ENCODE peak calls at places on chromosomes 7 and 10, in five cellular contexts. One of them, this sample, is unnamed.

GRCh38 chr10:119489572-119490326 is 52.8 kb downstream of the RGS10 start:
- DNase-seq in GM10248: peak
- DNase-seq in stimulated activated CD4-positive, alpha-beta T cell treated with anti-CD3 and anti-CD28 coated beads, Interleukin-1b, Interleukin-23, amount 100 ng/mL, for 24 hours: no peak
- DNase-seq in foreskin fibroblast: no peak
- DNase-seq in activated gamma-delta T cell treated with Interleukin-2 at 50 U/mL for 16 hours: peak
- DNase-seq in this sample: no peak

GRCh38 chr10:69335063-69335587 is 56.8 kb downstream of the HK1 start:
- DNase-seq in GM10248: no peak
- DNase-seq in stimulated activated CD4-positive, alpha-beta T cell treated with anti-CD3 and anti-CD28 coated beads, Interleukin-1b, Interleukin-23, amount 100 ng/mL, for 24 hours: no peak
- DNase-seq in foreskin fibroblast: no peak
- DNase-seq in activated gamma-delta T cell treated with Interleukin-2 at 50 U/mL for 16 hours: no peak
- DNase-seq in this sample: no peak

GRCh38 chr10:69241575-69241974 is 21.4 kb downstream of the HKDC1 start:
- DNase-seq in GM10248: no peak
- DNase-seq in stimulated activated CD4-positive, alpha-beta T cell treated with anti-CD3 and anti-CD28 coated beads, Interleukin-1b, Interleukin-23, amount 100 ng/mL, for 24 hours: no peak
- DNase-seq in foreskin fibroblast: no peak
- DNase-seq in activated gamma-delta T cell treated with Interleukin-2 at 50 U/mL for 16 hours: no peak
- DNase-seq in this sample: peak

GRCh38 chr7:18590744-18591340 is 95.3 kb downstream of the HDAC9 start:
- DNase-seq in GM10248: no peak
- DNase-seq in stimulated activated CD4-positive, alpha-beta T cell treated with anti-CD3 and anti-CD28 coated beads, Interleukin-1b, Interleukin-23, amount 100 ng/mL, for 24 hours: no peak
- DNase-seq in foreskin fibroblast: peak
- DNase-seq in activated gamma-delta T cell treated with Interleukin-2 at 50 U/mL for 16 hours: no peak
- DNase-seq in this sample: peak

GRCh38 chr10:132187421-132188138 is 832 bp downstream of the DPYSL4 start:
- DNase-seq in GM10248: no peak
- DNase-seq in stimulated activated CD4-positive, alpha-beta T cell treated with anti-CD3 and anti-CD28 coated beads, Interleukin-1b, Interleukin-23, amount 100 ng/mL, for 24 hours: no peak
- DNase-seq in foreskin fibroblast: no peak
- DNase-seq in activated gamma-delta T cell treated with Interleukin-2 at 50 U/mL for 16 hours: no peak
- DNase-seq in this sample: no peak

GRCh38 chr10:44891721-44892120 is 19.4 kb upstream of the TMEM72 start:
- DNase-seq in GM10248: no peak
- DNase-seq in stimulated activated CD4-positive, alpha-beta T cell treated with anti-CD3 and anti-CD28 coated beads, Interleukin-1b, Interleukin-23, amount 100 ng/mL, for 24 hours: no peak
- DNase-seq in foreskin fibroblast: no peak
- DNase-seq in activated gamma-delta T cell treated with Interleukin-2 at 50 U/mL for 16 hours: no peak
- DNase-seq in this sample: no peak

GRCh38 chr7:127578036-127578684 is 7.2 kb downstream of the GCC1 start:
- DNase-seq in GM10248: no peak
- DNase-seq in stimulated activated CD4-positive, alpha-beta T cell treated with anti-CD3 and anti-CD28 coated beads, Interleukin-1b, Interleukin-23, amount 100 ng/mL, for 24 hours: no peak
- DNase-seq in foreskin fibroblast: peak
- DNase-seq in activated gamma-delta T cell treated with Interleukin-2 at 50 U/mL for 16 hours: no peak
- DNase-seq in this sample: peak

GRCh38 chr10:121032460-121032859 is 181.3 kb downstream of the WDR11 start:
- DNase-seq in GM10248: no peak
- DNase-seq in stimulated activated CD4-positive, alpha-beta T cell treated with anti-CD3 and anti-CD28 coated beads, Interleukin-1b, Interleukin-23, amount 100 ng/mL, for 24 hours: no peak
- DNase-seq in foreskin fibroblast: no peak
- DNase-seq in activated gamma-delta T cell treated with Interleukin-2 at 50 U/mL for 16 hours: no peak
- DNase-seq in this sample: no peak

GRCh38 chr7:95141755-95142154 is 182.6 kb downstream of the PON1 start:
- DNase-seq in GM10248: no peak
- DNase-seq in stimulated activated CD4-positive, alpha-beta T cell treated with anti-CD3 and anti-CD28 coated beads, Interleukin-1b, Interleukin-23, amount 100 ng/mL, for 24 hours: no peak
- DNase-seq in foreskin fibroblast: no peak
- DNase-seq in activated gamma-delta T cell treated with Interleukin-2 at 50 U/mL for 16 hours: no peak
- DNase-seq in this sample: peak

GRCh38 chr10:66586073-66586472 is 339.8 kb upstream of the LRRTM3 start:
- DNase-seq in GM10248: no peak
- DNase-seq in stimulated activated CD4-positive, alpha-beta T cell treated with anti-CD3 and anti-CD28 coated beads, Interleukin-1b, Interleukin-23, amount 100 ng/mL, for 24 hours: no peak
- DNase-seq in foreskin fibroblast: no peak
- DNase-seq in activated gamma-delta T cell treated with Interleukin-2 at 50 U/mL for 16 hours: no peak
- DNase-seq in this sample: no peak

GRCh38 chr10:116766241-116767198 is 24.2 kb upstream of the HSPA12A start:
- DNase-seq in GM10248: no peak
- DNase-seq in stimulated activated CD4-positive, alpha-beta T cell treated with anti-CD3 and anti-CD28 coated beads, Interleukin-1b, Interleukin-23, amount 100 ng/mL, for 24 hours: no peak
- DNase-seq in foreskin fibroblast: no peak
- DNase-seq in activated gamma-delta T cell treated with Interleukin-2 at 50 U/mL for 16 hours: no peak
- DNase-seq in this sample: no peak

This sample was measured in fibroblast of gingiva.